ENCODE peak calls at places on chromosomes 7 and 10, in four cellular contexts. D is HepG2, L is K562, B is H1. U is an unnamed sample.

GRCh38 chr7:156378806-156379205 is 261.8 kb upstream of the RNF32 start:
- DNase-seq in B (no peak), D (no peak), L (no peak), U (no peak)

GRCh38 chr10:28284126-28284525 is 18.7 kb downstream of the MPP7 start:
- DNase-seq in D (peak; percentile 46), B (no peak), L (no peak), U (no peak)

GRCh38 chr10:75487087-75487784 is 55.8 kb downstream of the LRMDA start:
- DNase-seq in D (no peak), B (no peak), L (no peak), U (no peak)

GRCh38 chr10:92142512-92142911 is 148.4 kb downstream of the CPEB3 start:
- DNase-seq in D (no peak), B (no peak), L (no peak), U (no peak)

GRCh38 chr7:81672872-81673271 is 97.0 kb downstream of the HGF start:
- DNase-seq in B (no peak), D (no peak), L (no peak), U (no peak)

GRCh38 chr7:137078781-137079180 is 210.3 kb downstream of the CHRM2 start:
- DNase-seq in L (no peak), B (no peak), D (no peak), U (no peak)

GRCh38 chr10:73908853-73909611 is 1.9 kb upstream of the PLAU start:
- DNase-seq in L (peak; percentile 49), B (no peak), D (peak; percentile 35), U (no peak)

GRCh38 chr7:24912424-24912823 is 67.6 kb downstream of the OSBPL3 start:
- DNase-seq in L (no peak), D (no peak), B (peak; percentile 23), U (no peak)

GRCh38 chr7:111953611-111954010 is 252.6 kb downstream of the DOCK4 start:
- DNase-seq in D (peak; percentile 77), B (no peak), L (no peak), U (no peak)

GRCh38 chr10:119205926-119206602 is 1.3 kb upstream of the GRK5 start:
- DNase-seq in D (peak; percentile 83), L (peak; percentile 25), B (peak; percentile 62), U (no peak)

GRCh38 chr10:16652154-16652553 is 130.5 kb upstream of the C1QL3 start:
- DNase-seq in D (no peak), L (no peak), B (no peak), U (no peak)

GRCh38 chr10:43062402-43063160 is 14.3 kb upstream of the RET start:
- DNase-seq in B (no peak), D (no peak), L (no peak), U (no peak)

GRCh38 chr10:123139521-123140163 is 3.9 kb downstream of the HMX3 start:
- DNase-seq in L (peak; percentile 27), B (peak; percentile 77), D (peak; percentile 93), U (peak; percentile 32)

GRCh38 chr7:159197066-159197975 is 52.7 kb upstream of the VIPR2 start:
- DNase-seq in D (no peak), L (peak; percentile 94), B (no peak), U (no peak)

GRCh38 chr10:122514045-122514840 is 46.3 kb upstream of the DMBT1 start:
- DNase-seq in L (no peak), B (no peak), D (no peak), U (no peak)

GRCh38 chr7:154690411-154690810 is 312.5 kb downstream of the PAXIP1 start:
- DNase-seq in L (no peak), D (no peak), B (no peak), U (no peak)

GRCh38 chr10:133338080-133339071 is 1.7 kb upstream of the CALY start:
- DNase-seq in D (no peak), B (no peak), L (no peak), U (no peak)

GRCh38 chr10:133337079-133337725 is 506 bp upstream of the CALY start:
- DNase-seq in L (no peak), D (no peak), B (no peak), U (no peak)

GRCh38 chr10:133334495-133335237 is 2.0 kb downstream of the CALY start:
- DNase-seq in L (no peak), D (no peak), B (peak; percentile 66), U (no peak)

GRCh38 chr10:133335238-133336122 is 1.2 kb downstream of the CALY start:
- DNase-seq in L (peak; percentile 66), D (no peak), B (peak; percentile 83), U (no peak)

GRCh38 chr10:133336131-133337078 is at the start of gene CALY:
- DNase-seq in D (no peak), L (peak; percentile 70), B (peak; percentile 77), U (no peak)
- TF ChIP-seq FOSL1 in D (no peak), L (no peak), B (no peak), U (no peak)

GRCh38 chr10:5544216-5544805 is 19.6 kb downstream of the CALML3 start:
- DNase-seq in L (no peak), B (no peak), D (no peak), U (no peak)
- TF ChIP-seq FOSL1 in L (no peak), B (no peak), D (no peak), U (no peak)

GRCh38 chr7:129387537-129387936 is 46.7 kb upstream of the STRIP2 start:
- DNase-seq in D (no peak), L (no peak), B (no peak), U (no peak)
- TF ChIP-seq FOSL1 in D (no peak), L (no peak), B (no peak), U (no peak)

DNA sequence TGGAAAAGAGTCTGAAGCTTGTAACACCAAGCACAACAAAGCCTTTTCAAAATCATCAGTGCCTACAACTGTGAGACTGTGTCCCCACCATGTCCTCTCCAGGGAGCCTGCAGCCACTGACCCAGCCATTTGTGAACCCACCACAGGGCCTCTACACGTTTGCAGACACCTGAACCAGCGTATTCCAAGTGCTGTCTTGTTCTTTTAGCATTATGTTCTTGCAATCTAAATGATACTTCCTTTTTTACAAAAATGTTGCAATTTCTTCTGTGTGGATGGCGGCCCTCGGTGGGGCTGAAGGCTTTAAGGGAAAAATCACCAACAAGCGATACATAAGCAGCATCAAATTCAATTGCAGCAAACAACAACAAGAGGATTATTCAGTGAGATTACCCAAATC is 403.2 kb upstream of the MGMT start:
- DNase-seq in L (no peak), B (peak; percentile 13), D (no peak), U (no peak)
- TF ChIP-seq FOSL1 in L (no peak), B (no peak), D (no peak), U (no peak)

U was measured in HCT116.